ENCODE peak calls at places on chromosome 17, in eight cellular contexts. One of them, this sample, is unnamed.

GRCh38 chr17:10673318-10673717 is 16.2 kb upstream of the MYH3 start:
- DNase-seq in tibial artery: no peak
- DNase-seq in thoracic aorta: no peak
- DNase-seq in GM12878: no peak
- DNase-seq in AG04450: no peak
- DNase-seq in mammary epithelial cell: no peak
- DNase-seq in esophagus squamous epithelium: no peak
- DNase-seq in stomach: no peak
- DNase-seq in this sample: peak; percentile 21

GRCh38 chr17:74584714-74585113 is 7.4 kb downstream of the CD300LD start:
- DNase-seq in GM12878: no peak
- DNase-seq in thoracic aorta: no peak
- DNase-seq in esophagus squamous epithelium: no peak
- DNase-seq in mammary epithelial cell: no peak
- DNase-seq in AG04450: no peak
- DNase-seq in stomach: no peak
- DNase-seq in tibial artery: no peak
- DNase-seq in this sample: no peak

GRCh38 chr17:65522751-65523404 is 38.6 kb downstream of the AXIN2 start:
- DNase-seq in esophagus squamous epithelium: no peak
- DNase-seq in AG04450: no peak
- DNase-seq in thoracic aorta: no peak
- DNase-seq in mammary epithelial cell: no peak
- DNase-seq in GM12878: no peak
- DNase-seq in stomach: no peak
- DNase-seq in tibial artery: no peak
- DNase-seq in this sample: no peak

GRCh38 chr17:78922876-78923498 is 2.2 kb downstream of the TIMP2 start:
- DNase-seq in esophagus squamous epithelium: no peak
- DNase-seq in AG04450: no peak
- DNase-seq in GM12878: no peak
- DNase-seq in thoracic aorta: no peak
- DNase-seq in stomach: no peak
- DNase-seq in tibial artery: no peak
- DNase-seq in mammary epithelial cell: no peak
- DNase-seq in this sample: peak; percentile 50

GRCh38 chr17:38441429-38442061 is 13.3 kb downstream of the ARHGAP23 start:
- DNase-seq in stomach: no peak
- DNase-seq in tibial artery: no peak
- DNase-seq in GM12878: no peak
- DNase-seq in AG04450: no peak
- DNase-seq in mammary epithelial cell: no peak
- DNase-seq in thoracic aorta: no peak
- DNase-seq in esophagus squamous epithelium: no peak
- DNase-seq in this sample: no peak

GRCh38 chr17:75915268-75915667 is 10.6 kb upstream of the MRPL38 start:
- DNase-seq in thoracic aorta: no peak
- DNase-seq in stomach: no peak
- DNase-seq in AG04450: no peak
- DNase-seq in tibial artery: no peak
- DNase-seq in GM12878: no peak
- DNase-seq in esophagus squamous epithelium: no peak
- DNase-seq in mammary epithelial cell: no peak
- DNase-seq in this sample: no peak

GRCh38 chr17:8867361-8867981 is at the start of gene PIK3R6:
- DNase-seq in mammary epithelial cell: no peak
- DNase-seq in esophagus squamous epithelium: no peak
- DNase-seq in AG04450: no peak
- DNase-seq in thoracic aorta: no peak
- DNase-seq in stomach: no peak
- DNase-seq in GM12878: no peak
- DNase-seq in tibial artery: no peak
- DNase-seq in this sample: no peak

GRCh38 chr17:30244853-30245385 is 9.4 kb upstream of the SLC6A4 start:
- DNase-seq in thoracic aorta: no peak
- DNase-seq in esophagus squamous epithelium: no peak
- DNase-seq in GM12878: no peak
- DNase-seq in mammary epithelial cell: peak; percentile 68
- DNase-seq in AG04450: no peak
- DNase-seq in stomach: no peak
- DNase-seq in tibial artery: no peak
- DNase-seq in this sample: no peak

GRCh38 chr17:40319651-40320550 is 10.9 kb downstream of the RARA start:
- DNase-seq in GM12878: no peak
- DNase-seq in stomach: peak; percentile 59
- DNase-seq in mammary epithelial cell: no peak
- DNase-seq in tibial artery: peak; percentile 62
- DNase-seq in esophagus squamous epithelium: no peak
- DNase-seq in thoracic aorta: no peak
- DNase-seq in AG04450: no peak
- DNase-seq in this sample: peak; percentile 81

GRCh38 chr17:40025991-40026815 is 11.0 kb downstream of the CSF3 start:
- DNase-seq in mammary epithelial cell: peak; percentile 90
- DNase-seq in tibial artery: no peak
- DNase-seq in AG04450: no peak
- DNase-seq in GM12878: no peak
- DNase-seq in esophagus squamous epithelium: no peak
- DNase-seq in thoracic aorta: no peak
- DNase-seq in stomach: no peak
- DNase-seq in this sample: no peak

GRCh38 chr17:80855968-80856862 is 135.4 kb upstream of the CHMP6 start:
- DNase-seq in thoracic aorta: peak; percentile 76
- DNase-seq in tibial artery: peak; percentile 64
- DNase-seq in esophagus squamous epithelium: no peak
- DNase-seq in GM12878: peak; percentile 77
- DNase-seq in mammary epithelial cell: peak; percentile 98
- DNase-seq in AG04450: peak; percentile 96
- DNase-seq in stomach: peak; percentile 50
- DNase-seq in this sample: peak; percentile 91

GRCh38 chr17:74797824-74798223 is 21.7 kb upstream of the NAT9 start:
- DNase-seq in esophagus squamous epithelium: no peak
- DNase-seq in tibial artery: no peak
- DNase-seq in GM12878: no peak
- DNase-seq in stomach: no peak
- DNase-seq in mammary epithelial cell: no peak
- DNase-seq in thoracic aorta: no peak
- DNase-seq in AG04450: no peak
- DNase-seq in this sample: no peak

GRCh38 chr17:64787921-64788271 is 125.8 kb upstream of the SMURF2 start:
- DNase-seq in stomach: no peak
- DNase-seq in GM12878: no peak
- DNase-seq in tibial artery: no peak
- DNase-seq in esophagus squamous epithelium: no peak
- DNase-seq in AG04450: no peak
- DNase-seq in thoracic aorta: no peak
- DNase-seq in mammary epithelial cell: no peak
- DNase-seq in this sample: no peak

GRCh38 chr17:33990943-33991706 is 264.0 kb upstream of the CCL2 start:
- DNase-seq in GM12878: no peak
- DNase-seq in esophagus squamous epithelium: no peak
- DNase-seq in stomach: no peak
- DNase-seq in thoracic aorta: no peak
- DNase-seq in mammary epithelial cell: no peak
- DNase-seq in tibial artery: no peak
- DNase-seq in AG04450: no peak
- DNase-seq in this sample: no peak

GRCh38 chr17:78735832-78736525 is 46.1 kb downstream of the CYTH1 start:
- DNase-seq in GM12878: no peak
- DNase-seq in mammary epithelial cell: peak; percentile 79
- DNase-seq in tibial artery: no peak
- DNase-seq in esophagus squamous epithelium: no peak
- DNase-seq in stomach: no peak
- DNase-seq in thoracic aorta: no peak
- DNase-seq in AG04450: no peak
- DNase-seq in this sample: no peak

GRCh38 chr17:74466111-74466784 is at the start of gene CD300A:
- DNase-seq in AG04450: no peak
- DNase-seq in stomach: peak; percentile 54
- DNase-seq in mammary epithelial cell: no peak
- DNase-seq in GM12878: no peak
- DNase-seq in thoracic aorta: no peak
- DNase-seq in tibial artery: no peak
- DNase-seq in esophagus squamous epithelium: no peak
- DNase-seq in this sample: peak; percentile 67

GRCh38 chr17:19646788-19647696 is 1.5 kb upstream of the ALDH3A2 start:
- DNase-seq in GM12878: no peak
- DNase-seq in esophagus squamous epithelium: no peak
- DNase-seq in thoracic aorta: no peak
- DNase-seq in stomach: no peak
- DNase-seq in tibial artery: no peak
- DNase-seq in mammary epithelial cell: peak; percentile 27
- DNase-seq in AG04450: no peak
- DNase-seq in this sample: no peak

GRCh38 chr17:41919840-41920579 is 1.3 kb upstream of the ACLY start:
- DNase-seq in thoracic aorta: no peak
- DNase-seq in esophagus squamous epithelium: no peak
- DNase-seq in mammary epithelial cell: no peak
- DNase-seq in AG04450: no peak
- DNase-seq in GM12878: no peak
- DNase-seq in tibial artery: no peak
- DNase-seq in stomach: no peak
- DNase-seq in this sample: peak; percentile 44

GRCh38 chr17:48153711-48154642 is 46.4 kb downstream of the SNX11 start:
- DNase-seq in stomach: peak; percentile 51
- DNase-seq in esophagus squamous epithelium: no peak
- DNase-seq in thoracic aorta: no peak
- DNase-seq in tibial artery: no peak
- DNase-seq in GM12878: no peak
- DNase-seq in mammary epithelial cell: no peak
- DNase-seq in AG04450: peak; percentile 3
- DNase-seq in this sample: no peak

GRCh38 chr17:64358261-64358788 is 32.3 kb downstream of the PECAM1 start:
- DNase-seq in thoracic aorta: no peak
- DNase-seq in mammary epithelial cell: no peak
- DNase-seq in esophagus squamous epithelium: no peak
- DNase-seq in GM12878: no peak
- DNase-seq in stomach: no peak
- DNase-seq in tibial artery: no peak
- DNase-seq in AG04450: no peak
- DNase-seq in this sample: no peak

GRCh38 chr17:5127910-5128309 is 12.1 kb downstream of the USP6 start:
- DNase-seq in AG04450: no peak
- DNase-seq in GM12878: no peak
- DNase-seq in tibial artery: no peak
- DNase-seq in stomach: no peak
- DNase-seq in esophagus squamous epithelium: no peak
- DNase-seq in mammary epithelial cell: no peak
- DNase-seq in thoracic aorta: no peak
- DNase-seq in this sample: no peak
- H3K9me3 ChIP-seq in AG04450: peaks cover 3% of the 10 kb centered on the region
- H3K9me3 ChIP-seq in GM12878: no peaks in the 10 kb centered on the region
- H3K9me3 ChIP-seq in tibial artery: no peaks in the 10 kb centered on the region
- H3K9me3 ChIP-seq in stomach: no peaks in the 10 kb centered on the region
- H3K9me3 ChIP-seq in esophagus squamous epithelium: no peaks in the 10 kb centered on the region
- H3K9me3 ChIP-seq in mammary epithelial cell: no peaks in the 10 kb centered on the region
- H3K9me3 ChIP-seq in thoracic aorta: no peaks in the 10 kb centered on the region
- H3K9me3 ChIP-seq in this sample: no peaks in the 10 kb centered on the region

DNA sequence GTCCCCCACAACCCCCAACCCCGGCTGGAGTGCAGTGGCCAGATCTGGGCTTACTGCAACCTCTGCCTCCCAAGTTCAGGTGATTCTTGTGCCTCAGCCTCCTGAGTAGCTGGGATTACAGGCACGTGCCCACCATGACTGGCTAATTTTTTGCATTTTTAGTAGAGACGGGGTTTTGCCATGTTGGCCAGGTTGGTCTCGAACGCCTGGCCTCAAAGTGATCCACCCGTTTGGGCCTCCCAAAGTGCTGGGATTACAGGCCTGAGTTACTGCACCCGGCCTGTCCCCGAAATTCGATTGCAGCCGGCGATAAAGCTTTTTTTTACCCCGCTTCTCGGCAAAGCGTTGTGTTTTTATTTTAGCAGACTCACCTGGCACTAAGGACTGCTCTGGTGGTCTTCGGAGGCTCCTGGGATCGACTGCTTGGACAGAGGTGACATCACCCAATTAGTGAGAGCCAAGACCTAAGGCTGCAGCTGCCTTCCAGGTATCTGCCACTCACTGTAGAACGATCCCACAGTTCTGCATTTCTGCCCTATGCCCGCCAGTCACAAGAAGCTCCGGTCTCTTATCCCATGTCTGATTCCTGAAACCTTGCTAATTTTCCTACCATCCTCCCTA is 82.2 kb upstream of the ARL4D start:
- DNase-seq in GM12878: no peak
- DNase-seq in mammary epithelial cell: peak; percentile 42
- DNase-seq in tibial artery: no peak
- DNase-seq in AG04450: no peak
- DNase-seq in esophagus squamous epithelium: no peak
- DNase-seq in thoracic aorta: no peak
- DNase-seq in stomach: no peak
- DNase-seq in this sample: no peak
- H3K9me3 ChIP-seq in GM12878: peaks cover 7% of the 10 kb centered on the region
- H3K9me3 ChIP-seq in mammary epithelial cell: no peaks in the 10 kb centered on the region
- H3K9me3 ChIP-seq in tibial artery: no peaks in the 10 kb centered on the region
- H3K9me3 ChIP-seq in AG04450: peaks cover 11% of the 10 kb centered on the region
- H3K9me3 ChIP-seq in esophagus squamous epithelium: no peaks in the 10 kb centered on the region
- H3K9me3 ChIP-seq in thoracic aorta: no peaks in the 10 kb centered on the region
- H3K9me3 ChIP-seq in stomach: no peaks in the 10 kb centered on the region
- H3K9me3 ChIP-seq in this sample: no peaks in the 10 kb centered on the region

DNA sequence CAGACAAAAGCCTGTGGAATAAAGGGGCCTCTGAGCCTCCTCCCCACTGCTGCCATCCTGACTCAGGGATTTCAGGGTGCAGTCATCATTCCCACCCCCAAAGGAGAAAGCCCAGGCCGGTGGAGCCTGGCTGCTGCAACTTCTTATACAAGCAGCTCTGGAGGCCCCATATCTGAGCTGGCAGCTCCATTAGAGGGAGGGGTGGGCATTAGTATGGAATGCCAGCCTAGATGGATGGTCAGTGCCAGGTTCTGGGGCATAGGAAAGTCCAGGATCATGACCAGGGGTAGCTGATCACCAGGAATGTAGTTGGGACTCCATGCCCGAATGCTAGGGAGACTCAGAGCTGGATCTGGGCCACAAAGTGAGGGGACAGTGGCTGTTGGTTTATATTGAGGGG is 581.0 kb downstream of the KCNJ18 start:
- DNase-seq in thoracic aorta: no peak
- DNase-seq in tibial artery: no peak
- DNase-seq in mammary epithelial cell: no peak
- DNase-seq in AG04450: no peak
- DNase-seq in GM12878: no peak
- DNase-seq in esophagus squamous epithelium: no peak
- DNase-seq in stomach: no peak
- DNase-seq in this sample: no peak
- H3K9me3 ChIP-seq in thoracic aorta: no peaks in the 10 kb centered on the region
- H3K9me3 ChIP-seq in tibial artery: peaks cover under 1% of the 10 kb centered on the region
- H3K9me3 ChIP-seq in mammary epithelial cell: peaks cover 45% of the 10 kb centered on the region
- H3K9me3 ChIP-seq in AG04450: peaks cover 59% of the 10 kb centered on the region
- H3K9me3 ChIP-seq in GM12878: no peaks in the 10 kb centered on the region
- H3K9me3 ChIP-seq in esophagus squamous epithelium: no peaks in the 10 kb centered on the region
- H3K9me3 ChIP-seq in stomach: peaks cover 1% of the 10 kb centered on the region
- H3K9me3 ChIP-seq in this sample: no peaks in the 10 kb centered on the region

DNA sequence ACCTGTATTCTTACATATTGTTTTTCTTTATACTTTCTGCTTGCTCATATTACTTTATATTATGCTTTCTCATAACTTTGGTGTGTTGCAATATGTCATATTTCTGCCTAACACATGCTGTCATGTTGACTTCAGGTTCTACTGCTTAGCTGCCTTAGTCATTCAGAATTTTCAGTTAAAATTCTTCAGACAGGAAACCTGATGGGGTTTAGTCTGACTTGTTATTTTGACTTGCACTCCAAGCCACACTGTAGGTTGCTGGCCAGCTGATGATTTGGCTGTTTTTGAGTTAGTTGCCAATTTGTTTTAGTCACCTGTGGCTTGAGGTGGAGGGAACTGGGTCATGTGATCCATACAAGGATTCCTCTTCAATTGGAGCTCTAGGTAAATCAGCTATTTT is 315.4 kb downstream of the MAP2K6 start:
- DNase-seq in esophagus squamous epithelium: no peak
- DNase-seq in thoracic aorta: no peak
- DNase-seq in AG04450: no peak
- DNase-seq in stomach: no peak
- DNase-seq in tibial artery: no peak
- DNase-seq in GM12878: no peak
- DNase-seq in mammary epithelial cell: peak; percentile 92
- DNase-seq in this sample: no peak
- H3K9me3 ChIP-seq in esophagus squamous epithelium: no peaks in the 10 kb centered on the region
- H3K9me3 ChIP-seq in thoracic aorta: no peaks in the 10 kb centered on the region
- H3K9me3 ChIP-seq in AG04450: no peaks in the 10 kb centered on the region
- H3K9me3 ChIP-seq in stomach: no peaks in the 10 kb centered on the region
- H3K9me3 ChIP-seq in tibial artery: no peaks in the 10 kb centered on the region
- H3K9me3 ChIP-seq in GM12878: no peaks in the 10 kb centered on the region
- H3K9me3 ChIP-seq in mammary epithelial cell: no peaks in the 10 kb centered on the region
- H3K9me3 ChIP-seq in this sample: no peaks in the 10 kb centered on the region